ENCODE peak calls at places on chromosome 13, in eight cellular contexts. O is activated gamma-delta T cell treated with Interleukin-2 at 50 U/mL for 16 hours; C is progenitor cell of endocrine pancreas; A is activated CD4-positive, alpha-beta T cell treated with anti-CD3 and anti-CD28 coated beads, Interleukin-2, amount 50 U/mL, for 1 hour; U is A172; Z is stimulated activated CD8-positive, alpha-beta memory T cell treated with anti-CD3 and anti-CD28 coated beads, Interleukin-7, amount 100 ng/mL, for 48 hours; E is KBM-7; R is AG09319. M is an unnamed sample.

GRCh38 chr13:76503756-76504155 is 382.4 kb downstream of the KCTD12 start:
- DNase-seq in A (no peak), E (no peak), C (no peak), U (no peak), Z (no peak), R (no peak), O (no peak), M (no peak)

GRCh38 chr13:60261432-60262351 is 98.0 kb upstream of the DIAPH3 start:
- DNase-seq in E (no peak), C (peak; percentile 21), A (no peak), O (no peak), U (no peak), R (no peak), Z (no peak), M (no peak)

GRCh38 chr13:37621811-37622361 is 23.3 kb upstream of the POSTN start:
- DNase-seq in Z (no peak), U (peak; percentile 18), E (no peak), O (no peak), C (no peak), A (no peak), R (peak; percentile 61), M (no peak)

GRCh38 chr13:73224708-73225107 is 165.9 kb downstream of the KLF5 start:
- DNase-seq in E (no peak), C (no peak), U (peak; percentile 9), O (no peak), Z (no peak), R (no peak), A (no peak), M (no peak)

GRCh38 chr13:94967183-94968039 is 255.1 kb upstream of the SOX21 start:
- DNase-seq in E (peak; percentile 34), A (no peak), R (no peak), U (peak; percentile 26), O (no peak), C (peak; percentile 37), Z (peak; percentile 15), M (no peak)

GRCh38 chr13:96093296-96094006 is 3.5 kb downstream of the HS6ST3 start:
- DNase-seq in R (no peak), E (no peak), Z (no peak), A (no peak), O (no peak), U (no peak), C (no peak), M (no peak)

GRCh38 chr13:33321686-33322473 is 36.3 kb upstream of the STARD13 start:
- DNase-seq in A (no peak), Z (no peak), O (no peak), E (no peak), C (no peak), U (no peak), R (no peak), M (no peak)

GRCh38 chr13:79336971-79337370 is 69.1 kb downstream of the RBM26 start:
- DNase-seq in O (no peak), R (no peak), U (no peak), A (no peak), E (peak; percentile 1), Z (no peak), C (no peak), M (no peak)

GRCh38 chr13:30412351-30412750 is 9.9 kb upstream of the UBE2L5 start:
- DNase-seq in O (no peak), U (no peak), Z (no peak), A (no peak), E (no peak), R (no peak), C (no peak), M (no peak)

GRCh38 chr13:99978781-99979452 is 2.7 kb upstream of the ZIC2 start:
- DNase-seq in A (no peak), E (peak; percentile 34), U (no peak), C (peak; percentile 9), O (no peak), R (no peak), Z (no peak), M (no peak)

GRCh38 chr13:114019367-114019766 is 45.5 kb upstream of the C13orf46 start:
- DNase-seq in C (no peak), A (peak; percentile 52), O (peak; percentile 31), E (no peak), Z (no peak), U (peak; percentile 33), R (no peak), M (no peak)

GRCh38 chr13:93328943-93329342 is 102.3 kb downstream of the GPC6 start:
- DNase-seq in R (no peak), Z (no peak), U (no peak), E (no peak), O (no peak), C (no peak), A (no peak), M (no peak)

GRCh38 chr13:113410472-113411201 is 42.7 kb downstream of the ADPRHL1 start:
- DNase-seq in U (peak; percentile 94), A (no peak), O (no peak), R (peak; percentile 28), E (no peak), Z (no peak), C (no peak), M (peak; percentile 58)

M was measured in ACHN.